ENCODE peak calls at places on chromosomes 5 and 9, in four cellular contexts. P is stimulated activated CD4-positive, alpha-beta T cell treated with anti-CD3 and anti-CD28 coated beads, Interleukin-15, amount 100 ng/mL, for 24 hours; O is epithelial cell of esophagus; A is occipital lobe. V is an unnamed sample.
A peak's percentile ranks its signal among the peaks of the same experiment; 100 is the strongest.

GRCh38 chr9:89498845-89499480 is 1.1 kb upstream of the SEMA4D start:
- DNase-seq in P (peak; percentile 56), A (no peak), O (no peak), V (no peak)

GRCh38 chr9:127523312-127523851 is 72.1 kb downstream of the LRSAM1 start:
- DNase-seq in A (no peak), O (peak; percentile 49), P (peak; percentile 44), V (peak; percentile 52)

GRCh38 chr5:93735378-93735777 is 6.0 kb downstream of the POU5F2 start:
- DNase-seq in P (no peak), O (no peak), A (no peak), V (no peak)

GRCh38 chr9:5900622-5901021 is 9.9 kb downstream of the MLANA start:
- DNase-seq in A (no peak), P (no peak), O (no peak), V (peak; percentile 29)

GRCh38 chr9:93133641-93134017 is 422 bp downstream of the NINJ1 start:
- DNase-seq in O (peak; percentile 36), P (peak; percentile 74), A (peak; percentile 43), V (peak; percentile 32)

GRCh38 chr5:80414113-80414512 is 6.2 kb downstream of the ZFYVE16 start:
- DNase-seq in A (no peak), O (peak; percentile 35), P (no peak), V (peak; percentile 53)

GRCh38 chr9:133167769-133168168 is 4.1 kb upstream of the GBGT1 start:
- DNase-seq in A (no peak), O (no peak), P (no peak), V (no peak)

GRCh38 chr5:83576341-83576740 is 104.8 kb downstream of the VCAN start:
- DNase-seq in P (no peak), O (peak; percentile 37), A (no peak), V (no peak)

GRCh38 chr9:34550016-34550680 is 27.4 kb upstream of the ENHO start:
- DNase-seq in P (no peak), O (no peak), A (no peak), V (no peak)

V was measured in A673.